ENCODE peak calls at places on chromosomes 12 and 14, in four cellular contexts. W, B, K and H are unnamed samples. For H3K4me1, the result is how much of the 10 kb centered on the place peaks cover.

GRCh38 chr12:53596920-53597363 is 29.2 kb downstream of the ATF7 start:
- DNase-seq in W (peak), B (no peak), K (no peak), H (no peak)

GRCh38 chr12:24228980-24229730 is 279.7 kb upstream of the SOX5 start:
- DNase-seq in W (no peak), B (no peak), K (no peak), H (no peak)

GRCh38 chr12:92030618-92031017 is 115.0 kb downstream of the BTG1 start:
- DNase-seq in K (no peak), W (no peak), B (no peak), H (peak)

GRCh38 chr14:50955373-50956043 is 11.2 kb upstream of the PYGL start:
- DNase-seq in B (no peak), W (peak), K (peak), H (no peak)

GRCh38 chr14:64444984-64445845 is 20.1 kb upstream of the AKAP5 start:
- DNase-seq in K (no peak), W (peak), B (no peak), H (no peak)

GRCh38 chr14:65336191-65336591 is 76.3 kb upstream of the FUT8 start:
- DNase-seq in W (no peak), B (no peak), K (no peak), H (peak)

GRCh38 chr14:63853831-63854293 is 1.1 kb downstream of the SYNE2 start:
- DNase-seq in W (peak), K (peak), B (peak), H (peak)

GRCh38 chr14:91111443-91111842 is 2.4 kb upstream of the DGLUCY start:
- DNase-seq in B (no peak), W (no peak), K (no peak), H (no peak)

GRCh38 chr12:93784339-93785086 is 107.3 kb downstream of the CRADD start:
- DNase-seq in K (no peak), B (peak), W (peak), H (peak)

GRCh38 chr12:118055865-118056773 is 4.9 kb downstream of the WSB2 start:
- DNase-seq in K (no peak), W (no peak), B (no peak), H (no peak)

DNA sequence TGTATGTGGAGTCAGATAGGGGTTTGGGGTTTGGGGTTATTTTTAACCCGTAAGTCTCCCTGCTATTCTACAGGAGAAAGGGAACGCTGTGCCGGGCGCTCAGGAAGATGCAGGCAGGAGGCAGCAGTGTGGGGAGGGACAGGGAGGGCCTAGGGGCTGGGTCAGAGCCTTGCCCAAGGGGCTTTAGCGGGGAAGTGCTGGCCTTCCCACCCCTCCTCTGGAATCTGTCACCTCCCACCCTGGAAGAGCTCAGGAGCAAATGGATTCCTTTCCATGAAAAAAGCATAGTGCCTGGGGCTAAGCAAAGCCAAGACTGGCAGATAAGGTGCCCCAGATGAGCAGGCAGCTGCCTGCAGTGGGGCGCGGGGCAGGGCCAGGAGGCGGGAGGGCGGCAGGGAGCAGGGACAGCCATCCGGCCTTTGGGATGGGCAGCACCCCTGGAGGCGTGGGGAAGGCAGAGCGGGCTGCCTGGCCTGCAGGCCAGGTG is 7.3 kb upstream of the INF2 start:
- DNase-seq in B (no peak), K (no peak), W (peak), H (no peak)
- H3K4me1 ChIP-seq in B (half or more), K (under half), W (under half), H (under half)

DNA sequence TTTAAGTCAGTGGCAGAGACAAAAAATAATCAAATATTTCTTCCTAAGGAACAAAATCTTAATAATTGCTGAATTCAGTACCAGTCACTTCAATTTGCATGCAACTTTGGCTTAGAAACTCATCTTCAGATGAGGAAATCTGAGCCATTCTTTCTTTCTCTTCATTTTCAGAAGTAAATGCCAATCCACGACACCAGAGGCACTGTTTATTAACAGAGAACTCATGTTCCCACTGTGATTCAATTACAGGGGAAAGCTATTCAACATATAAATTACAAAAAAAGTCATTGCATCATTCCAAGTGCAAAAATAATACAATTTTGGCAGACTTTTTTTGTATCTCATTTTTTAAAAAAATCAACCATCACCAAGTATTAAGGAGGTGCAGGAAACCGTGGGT is 816.1 kb upstream of the TMEM132C start:
- DNase-seq in W (no peak), K (no peak), B (no peak), H (no peak)
- H3K4me1 ChIP-seq in W (under half), K (under half), B (under half), H (under half)

GRCh38 chr12:98499668-98500456 is 15.5 kb upstream of the TMPO start:
- DNase-seq in W (no peak), K (no peak), B (no peak), H (no peak)

GRCh38 chr12:98498635-98499034 is 16.8 kb upstream of the TMPO start:
- DNase-seq in B (no peak), K (no peak), W (no peak), H (no peak)

GRCh38 chr12:98504368-98504617 is 11.1 kb upstream of the TMPO start:
- DNase-seq in K (no peak), W (no peak), B (no peak), H (no peak)

GRCh38 chr12:98503593-98504367 is 11.6 kb upstream of the TMPO start:
- DNase-seq in K (peak), W (peak), B (peak), H (peak)

GRCh38 chr12:98503343-98503592 is 12.1 kb upstream of the TMPO start:
- DNase-seq in W (no peak), B (peak), K (peak), H (no peak)
- H3K4me1 ChIP-seq in W (under half), B (under half), K (under half), H (under half)

GRCh38 chr12:123073962-123074801 is 76.7 kb downstream of the PITPNM2 start:
- DNase-seq in B (no peak), K (no peak), W (no peak), H (no peak)
- H3K4me1 ChIP-seq in B (half or more), K (under half), W (under half), H (under half)